ENCODE peak calls at places on chromosomes 1 and 21, in five cellular contexts. O, V, R, E and H are unnamed samples.

GRCh38 chr1:47460456-47460855 is 22.6 kb downstream of the FOXD2 start:
- DNase-seq in O (no peak), V (no peak), E (no peak), R (no peak), H (no peak)

GRCh38 chr1:75582725-75583261 is 28.1 kb downstream of the SLC44A5 start:
- DNase-seq in R (no peak), V (no peak), E (no peak), O (no peak), H (no peak)

GRCh38 chr1:229006121-229006870 is 264.6 kb upstream of the RAB4A start:
- DNase-seq in O (peak; percentile 47), R (no peak), V (no peak), E (peak; percentile 30), H (no peak)

GRCh38 chr1:65079941-65080340 is 68.1 kb upstream of the AK4 start:
- DNase-seq in O (no peak), V (no peak), E (peak; percentile 26), R (peak; percentile 55), H (no peak)

GRCh38 chr1:77538956-77539509 is 143.4 kb downstream of the ZZZ3 start:
- DNase-seq in E (peak; percentile 80), R (peak; percentile 83), O (peak; percentile 78), V (no peak), H (peak; percentile 85)

GRCh38 chr1:90730247-90731022 is 13.3 kb upstream of the BARHL2 start:
- DNase-seq in E (no peak), V (no peak), R (no peak), O (no peak), H (no peak)

GRCh38 chr1:47593001-47593568 is 155.2 kb downstream of the FOXD2 start:
- DNase-seq in O (no peak), V (no peak), R (no peak), E (no peak), H (no peak)

GRCh38 chr1:9822897-9823692 is 670 bp downstream of the CLSTN1 start:
- DNase-seq in R (no peak), O (no peak), V (no peak), E (peak; percentile 31), H (no peak)

GRCh38 chr1:90176530-90176929 is 181.6 kb downstream of the ZNF326 start:
- DNase-seq in R (peak; percentile 3), O (peak; percentile 93), E (no peak), V (no peak), H (peak; percentile 2)

GRCh38 chr1:10708807-10709523 is 87.5 kb downstream of the CASZ1 start:
- DNase-seq in V (no peak), R (no peak), O (no peak), E (no peak), H (no peak)

GRCh38 chr1:46558141-46558963 is 6.9 kb upstream of the KNCN start:
- DNase-seq in V (no peak), O (peak; percentile 26), E (no peak), R (no peak), H (no peak)

GRCh38 chr1:202998836-202999750 is 8.1 kb upstream of the TMEM183A start:
- DNase-seq in R (peak; percentile 62), O (peak; percentile 54), E (peak; percentile 88), V (peak; percentile 48), H (no peak)

GRCh38 chr21:23384679-23385078 is 2222.6 kb downstream of the MRPL39 start:
- DNase-seq in R (no peak), O (no peak), V (no peak), E (no peak), H (no peak)

GRCh38 chr1:214397497-214397896 is 116.5 kb downstream of the SMYD2 start:
- DNase-seq in R (no peak), O (no peak), E (no peak), V (no peak), H (no peak)

GRCh38 chr1:154436433-154436832 is 31.3 kb downstream of the IL6R start:
- DNase-seq in O (no peak), R (no peak), E (no peak), V (no peak), H (no peak)

GRCh38 chr1:981955-982558 is at the start of gene PERM1:
- DNase-seq in R (no peak), O (no peak), E (no peak), V (no peak), H (no peak)

GRCh38 chr1:236509647-236510401 is 14.0 kb upstream of the LGALS8 start:
- DNase-seq in R (no peak), O (no peak), V (no peak), E (no peak), H (no peak)

GRCh38 chr1:208835082-208835467 is 590.9 kb upstream of the PLXNA2 start:
- DNase-seq in R (no peak), O (no peak), E (no peak), V (no peak), H (no peak)

GRCh38 chr21:34074283-34075098 is 1.1 kb downstream of the MRPS6 start:
- DNase-seq in V (no peak), O (no peak), E (peak; percentile 32), R (no peak), H (no peak)

GRCh38 chr1:29682918-29683314 is 446.6 kb downstream of the PTPRU start:
- DNase-seq in O (no peak), V (no peak), R (no peak), E (peak; percentile 83), H (no peak)
- H3K27me3 ChIP-seq in O (no peaks in the 10 kb centered on the region), V (no peaks in the 10 kb centered on the region), R (no peaks in the 10 kb centered on the region), E (no peaks in the 10 kb centered on the region), H (no peaks in the 10 kb centered on the region)

GRCh38 chr21:45016491-45017375 is 57.6 kb upstream of the ADARB1 start:
- DNase-seq in E (no peak), R (no peak), O (no peak), V (no peak), H (no peak)

GRCh38 chr21:45019076-45019886 is 55.1 kb upstream of the ADARB1 start:
- DNase-seq in O (no peak), R (peak; percentile 54), E (no peak), V (no peak), H (no peak)

GRCh38 chr21:45019887-45020537 is 54.4 kb upstream of the ADARB1 start:
- DNase-seq in V (no peak), E (no peak), O (no peak), R (no peak), H (no peak)

GRCh38 chr21:45017376-45017960 is 56.9 kb upstream of the ADARB1 start:
- DNase-seq in E (no peak), R (no peak), V (no peak), O (no peak), H (no peak)

DNA sequence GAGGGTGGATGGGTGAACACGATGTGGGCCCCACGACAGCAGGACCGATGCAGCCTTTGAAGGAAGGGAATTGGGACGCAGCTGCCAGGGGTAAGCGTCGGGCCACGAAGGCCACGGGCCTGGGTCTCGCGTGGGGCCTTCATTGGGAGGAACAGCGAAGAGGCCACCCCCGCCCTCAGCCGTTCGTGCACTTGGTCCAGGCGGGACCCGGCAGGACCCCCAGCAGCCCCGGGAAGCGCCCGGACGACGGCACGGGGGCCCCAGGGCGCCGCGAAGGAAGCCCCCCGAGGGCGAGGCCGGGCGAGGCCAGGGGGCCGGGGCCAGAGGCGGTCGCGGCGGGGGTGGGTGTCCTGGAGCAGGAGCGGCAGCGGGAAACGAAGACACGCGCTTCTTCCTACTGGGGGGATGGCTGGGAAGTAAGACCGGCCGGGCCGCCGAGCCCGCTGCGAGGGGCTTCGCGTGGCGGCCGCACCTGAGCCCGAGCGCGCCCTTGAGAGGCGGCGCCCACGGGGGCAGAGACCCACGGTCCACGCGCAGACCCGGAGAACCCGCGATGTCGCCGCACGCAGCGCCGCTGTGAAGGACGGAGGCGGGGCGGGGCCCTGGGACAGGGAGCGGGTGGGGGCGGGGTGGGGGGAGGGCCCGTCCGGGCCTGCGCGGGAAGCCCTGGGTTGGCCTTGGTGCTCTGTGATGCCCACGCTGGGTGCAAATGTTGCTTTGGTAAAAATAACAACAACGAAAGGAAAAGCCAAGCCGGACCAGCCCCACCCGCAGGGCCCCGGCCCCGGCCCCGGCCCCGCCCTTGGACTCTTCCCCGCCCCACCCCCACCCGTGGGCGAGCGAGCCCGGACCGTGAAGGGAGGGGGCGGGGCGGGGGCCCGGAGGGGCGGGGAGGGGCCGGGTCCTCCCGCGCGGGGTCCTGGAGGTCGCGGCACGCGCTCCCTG is 56.0 kb upstream of the ADARB1 start:
- DNase-seq in O (no peak), V (no peak), R (no peak), E (no peak), H (no peak)
- H3K4me3 ChIP-seq in O (no peak overlapping the region), V (no peak overlapping the region), R (peak overlapping the region; percentile 31), E (peak overlapping the region; percentile 44), H (peak overlapping the region; percentile 31)

GRCh38 chr21:16840549-16840948 is 672.3 kb upstream of the CXADR start:
- DNase-seq in E (no peak), O (no peak), R (no peak), V (no peak), H (no peak)
- H3K36me3 ChIP-seq in E (no peaks in the 10 kb centered on the region), O (no peaks in the 10 kb centered on the region), R (no peaks in the 10 kb centered on the region), V (no peaks in the 10 kb centered on the region), H (no peaks in the 10 kb centered on the region)

GRCh38 chr1:7941437-7941793 is 776 bp upstream of the TNFRSF9 start:
- DNase-seq in E (no peak), O (no peak), V (no peak), R (peak; percentile 28), H (no peak)

GRCh38 chr1:7943295-7943694 is 2.7 kb upstream of the TNFRSF9 start:
- DNase-seq in O (no peak), R (no peak), E (no peak), V (no peak), H (no peak)

GRCh38 chr1:7940034-7940433 is 605 bp downstream of the TNFRSF9 start:
- DNase-seq in E (no peak), O (no peak), V (no peak), R (no peak), H (no peak)

GRCh38 chr1:7942701-7943029 is 2.0 kb upstream of the TNFRSF9 start:
- DNase-seq in O (no peak), V (no peak), R (no peak), E (no peak), H (no peak)

DNA sequence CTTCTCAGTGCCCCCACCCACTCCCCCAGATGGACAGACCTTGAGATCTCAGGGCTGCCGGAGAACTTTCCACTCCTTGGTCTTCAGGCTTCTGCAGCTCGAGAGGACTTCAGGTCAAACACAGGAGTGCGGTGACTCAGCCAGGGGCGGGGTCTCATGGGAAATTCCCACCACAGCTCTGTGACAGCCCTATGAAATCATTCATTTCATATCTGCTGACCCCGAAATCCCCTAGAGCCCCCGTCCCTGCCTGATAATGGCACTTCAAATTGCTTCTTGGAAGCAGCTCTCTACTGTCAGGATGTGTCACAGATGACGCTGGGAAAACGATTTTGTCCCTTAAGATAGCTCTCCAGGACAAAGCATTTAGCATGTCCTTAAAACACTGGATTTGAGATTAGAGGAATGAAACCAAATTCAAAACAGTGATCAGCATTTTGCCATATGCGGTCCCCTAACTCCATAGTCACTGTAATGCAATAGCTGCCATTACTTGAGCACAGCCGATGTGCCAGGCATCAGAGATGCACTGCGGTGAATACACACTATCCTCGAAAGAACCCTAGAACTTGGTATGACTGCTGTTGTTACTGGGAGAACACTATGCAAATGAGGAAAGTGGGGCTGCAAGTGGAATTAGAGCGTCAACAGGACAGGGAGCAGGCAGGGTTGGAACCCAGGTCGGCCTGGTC is at the start of gene TNFRSF9:
- DNase-seq in O (peak; percentile 42), E (peak; percentile 38), R (peak; percentile 82), V (peak; percentile 30), H (no peak)
- H3K27me3 ChIP-seq in O (no peaks in the 10 kb centered on the region), E (peaks cover 24% of the 10 kb centered on the region), R (no peaks in the 10 kb centered on the region), V (no peaks in the 10 kb centered on the region), H (peaks cover 4% of the 10 kb centered on the region)